ENCODE peak calls at places on chromosomes 11 and 22, in eight cellular contexts. D is IMR-90; J is GM23338; G is CD8-positive, alpha-beta memory T cell; M is neuronal stem cell; C is brain microvascular endothelial cell; Y is mesendoderm; K is GM23248. B is an unnamed sample.

GRCh38 chr11:111303476-111303875 is 5.1 kb downstream of the POU2AF3 start:
- DNase-seq in C (no peak), Y (no peak), G (no peak), D (no peak), K (peak; percentile 23), M (no peak), J (no peak), B (no peak)

GRCh38 chr22:30873086-30873650 is 95.4 kb downstream of the MORC2 start:
- DNase-seq in M (no peak), J (no peak), K (no peak), Y (no peak), G (no peak), C (no peak), D (no peak), B (no peak)

GRCh38 chr22:49549851-49550430 is 277.7 kb downstream of the BRD1 start:
- DNase-seq in J (no peak), D (no peak), G (no peak), M (no peak), Y (no peak), C (no peak), K (no peak), B (no peak)

GRCh38 chr11:93020248-93021088 is 51.0 kb downstream of the MTNR1B start:
- DNase-seq in Y (peak; percentile 33), D (peak; percentile 92), J (no peak), C (peak; percentile 43), K (peak; percentile 60), G (no peak), M (peak; percentile 1), B (no peak)

GRCh38 chr11:122923302-122923701 is 40.7 kb downstream of the JHY start:
- DNase-seq in K (no peak), J (no peak), D (no peak), G (no peak), M (no peak), C (no peak), Y (no peak), B (no peak)

GRCh38 chr22:35349704-35350538 is 31.0 kb upstream of the HMOX1 start:
- DNase-seq in Y (no peak), D (peak; percentile 37), G (no peak), M (no peak), K (peak; percentile 48), J (no peak), C (no peak), B (no peak)

GRCh38 chr22:29167032-29167911 is 38.4 kb upstream of the EMID1 start:
- DNase-seq in D (no peak), M (no peak), K (no peak), Y (no peak), G (no peak), C (no peak), J (no peak), B (no peak)

GRCh38 chr11:122076721-122077120 is 39.3 kb downstream of the BLID start:
- DNase-seq in J (no peak), Y (no peak), G (no peak), D (no peak), M (no peak), K (no peak), C (no peak), B (no peak)

GRCh38 chr11:43359432-43359818 is 705 bp downstream of the TTC17 start:
- DNase-seq in J (peak; percentile 45), M (peak; percentile 23), C (peak; percentile 17), G (no peak), D (peak; percentile 28), K (peak; percentile 69), Y (peak; percentile 61), B (no peak)

GRCh38 chr11:96111308-96111707 is 187.4 kb upstream of the MTMR2 start:
- DNase-seq in Y (peak; percentile 54), D (no peak), J (no peak), C (no peak), K (no peak), G (no peak), M (no peak), B (no peak)

GRCh38 chr22:24823787-24824186 is 17.8 kb downstream of the SGSM1 start:
- DNase-seq in J (no peak), Y (no peak), K (no peak), C (no peak), D (no peak), M (no peak), G (no peak), B (no peak)

GRCh38 chr11:69647761-69648497 is 7.0 kb downstream of the CCND1 start:
- DNase-seq in K (peak; percentile 23), M (no peak), J (no peak), D (no peak), Y (no peak), C (no peak), G (no peak), B (no peak)

GRCh38 chr22:33757041-33757440 is 163.2 kb downstream of the LARGE1 start:
- DNase-seq in G (no peak), J (no peak), K (no peak), C (no peak), M (no peak), D (no peak), Y (no peak), B (peak; percentile 51)

GRCh38 chr11:5556596-5557188 is 8.4 kb upstream of the OR52H1 start:
- DNase-seq in G (no peak), C (no peak), D (no peak), Y (no peak), K (no peak), M (no peak), J (no peak), B (no peak)

GRCh38 chr11:17864478-17864941 is 129.9 kb downstream of the KCNC1 start:
- DNase-seq in M (no peak), Y (peak; percentile 54), K (no peak), C (no peak), G (no peak), J (peak; percentile 77), D (no peak), B (peak; percentile 19)

GRCh38 chr11:76190376-76190775 is 15.9 kb downstream of the WNT11 start:
- DNase-seq in M (no peak), Y (no peak), D (peak; percentile 28), C (no peak), G (no peak), J (no peak), K (no peak), B (no peak)

GRCh38 chr22:24086310-24086709 is 75.2 kb downstream of the CABIN1 start:
- DNase-seq in J (no peak), C (no peak), K (no peak), Y (no peak), D (no peak), G (no peak), M (no peak), B (no peak)

GRCh38 chr11:19558189-19558986 is 154.2 kb upstream of the NAV2 start:
- DNase-seq in J (no peak), C (no peak), M (no peak), D (no peak), G (no peak), K (no peak), Y (no peak), B (no peak)

GRCh38 chr11:69301033-69301490 is 7.1 kb downstream of the MYEOV start:
- DNase-seq in K (peak; percentile 24), Y (no peak), M (no peak), C (no peak), G (no peak), J (no peak), D (no peak), B (no peak)

GRCh38 chr11:36793542-36793926 is 195.5 kb upstream of the RAG2 start:
- DNase-seq in G (no peak), C (no peak), K (peak; percentile 5), D (no peak), J (peak; percentile 45), Y (peak; percentile 33), M (peak; percentile 17), B (peak; percentile 13)

GRCh38 chr11:36791957-36792356 is 193.9 kb upstream of the RAG2 start:
- DNase-seq in D (no peak), M (no peak), G (no peak), K (no peak), Y (no peak), C (no peak), J (no peak), B (no peak)

GRCh38 chr11:36790450-36790849 is 192.4 kb upstream of the RAG2 start:
- DNase-seq in D (no peak), M (no peak), G (no peak), K (no peak), J (no peak), C (no peak), Y (no peak), B (peak; percentile 46)

DNA sequence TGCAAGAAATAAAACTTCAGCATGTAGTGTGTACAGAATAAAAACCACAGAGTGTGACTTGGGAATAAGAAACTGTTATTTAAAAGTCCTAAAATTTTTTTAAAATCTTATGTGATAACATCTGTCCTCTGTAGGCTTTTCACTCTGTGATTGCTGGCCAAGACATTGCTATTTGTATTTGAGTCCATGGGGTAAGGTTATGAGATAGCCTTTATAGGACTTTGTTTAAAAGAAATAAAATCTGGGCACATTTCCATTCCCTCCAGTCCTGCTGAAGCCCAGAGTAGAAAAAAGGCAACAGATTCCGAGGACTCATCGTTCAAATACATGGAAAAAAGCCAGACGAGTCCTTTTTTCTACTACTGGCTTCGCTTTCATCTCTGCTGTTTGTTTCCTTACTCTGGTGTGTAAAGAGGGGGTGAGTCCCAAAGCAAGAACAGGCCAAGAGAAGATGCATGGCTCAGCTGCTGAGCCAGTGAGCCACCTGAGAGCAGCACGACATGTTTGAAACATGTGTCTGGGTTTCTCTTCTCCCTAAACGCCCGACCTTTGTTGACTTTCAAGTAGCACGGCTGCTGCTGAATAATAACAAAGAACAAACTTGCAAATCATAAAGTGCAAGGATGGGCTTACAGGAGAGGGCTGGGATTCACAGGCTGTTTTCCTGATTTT is 195.0 kb upstream of the RAG2 start:
- DNase-seq in Y (peak; percentile 2), G (no peak), D (no peak), C (no peak), M (no peak), K (no peak), J (peak; percentile 1), B (no peak)
- H3K27ac ChIP-seq in Y (no peak overlapping the region), G (no peak overlapping the region), D (no peak overlapping the region), C (no peak overlapping the region), M (no peak overlapping the region), K (no peak overlapping the region), J (no peak overlapping the region), B (no peak overlapping the region)

GRCh38 chr22:46061124-46061410 is 84.1 kb upstream of the WNT7B start:
- DNase-seq in K (no peak), C (no peak), G (no peak), Y (no peak), M (no peak), D (no peak), J (no peak), B (no peak)
- H3K4me3 ChIP-seq in K (no peak overlapping the region), C (no peak overlapping the region), G (no peak overlapping the region), Y (no peak overlapping the region), M (no peak overlapping the region), D (no peak overlapping the region), J (peak overlapping the region; percentile 61), B (no peak overlapping the region)

GRCh38 chr22:19843857-19844422 is 10.7 kb downstream of the GNB1L start:
- DNase-seq in C (no peak), M (no peak), G (no peak), Y (no peak), J (no peak), D (no peak), K (no peak), B (no peak)
- H3K27ac ChIP-seq in C (no peak overlapping the region), M (no peak overlapping the region), G (no peak overlapping the region), Y (no peak overlapping the region), J (no peak overlapping the region), D (no peak overlapping the region), K (peak overlapping the region; percentile 89), B (peak overlapping the region; percentile 77)

DNA sequence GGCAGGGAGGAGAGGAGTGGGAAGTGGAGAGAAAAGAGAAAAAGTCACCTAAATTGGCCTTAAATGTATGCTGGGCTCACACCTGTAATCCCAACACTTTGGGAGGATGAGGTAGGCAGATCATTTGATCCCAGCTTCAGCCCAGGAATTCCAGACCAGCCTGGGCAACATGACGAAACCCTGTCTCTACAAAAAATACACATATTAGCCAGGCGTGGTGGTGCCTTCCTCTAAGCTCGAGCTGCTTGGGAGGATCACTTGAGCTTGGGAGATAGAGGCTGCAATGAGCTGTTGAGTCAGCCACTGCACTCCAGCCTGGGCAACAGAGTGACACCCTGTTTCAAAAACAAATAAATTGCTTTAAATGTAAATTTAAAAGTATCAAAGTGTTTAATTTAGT is 3.9 kb downstream of the CBL start:
- DNase-seq in M (no peak), G (no peak), K (no peak), J (no peak), C (peak; percentile 33), D (no peak), Y (peak; percentile 29), B (no peak)
- H3K4me3 ChIP-seq in M (no peak overlapping the region), G (no peak overlapping the region), K (no peak overlapping the region), J (no peak overlapping the region), C (no peak overlapping the region), D (no peak overlapping the region), Y (no peak overlapping the region), B (no peak overlapping the region)